ENCODE peak calls at places on chromosomes 6 and 20, in eight cellular contexts. Y is thoracic aorta; Z is OCI-LY7; J is heart right ventricle; V is uterus; K is SJSA1; G is mesenchymal stem cell; D is CD8-positive, alpha-beta memory T cell. B is an unnamed sample.

GRCh38 chr6:29813809-29814208 is 13.8 kb upstream of the HLA-G start:
- DNase-seq in Y (no peak), Z (no peak), J (no peak), V (no peak), K (no peak), G (no peak), D (no peak), B (no peak)

GRCh38 chr20:49666906-49667305 is 46.8 kb downstream of the B4GALT5 start:
- DNase-seq in Y (no peak), Z (no peak), J (no peak), V (no peak), K (no peak), G (no peak), D (no peak), B (no peak)

GRCh38 chr6:155795173-155795796 is 339.6 kb upstream of the NOX3 start:
- DNase-seq in Y (no peak), Z (no peak), J (no peak), V (no peak), K (no peak), G (no peak), D (no peak), B (no peak)

GRCh38 chr20:36541227-36542018 is at the start of gene MYL9:
- DNase-seq in Y (peak), Z (no peak), J (peak), V (peak), K (peak), G (peak), D (no peak), B (no peak)

GRCh38 chr6:10759884-10760329 is 12.3 kb downstream of the TMEM14B start:
- DNase-seq in Y (no peak), Z (no peak), J (no peak), V (peak), K (peak), G (peak), D (no peak), B (no peak)

GRCh38 chr6:169804427-169804826 is 53.0 kb downstream of the ERMARD start:
- DNase-seq in Y (no peak), Z (no peak), J (no peak), V (no peak), K (no peak), G (no peak), D (no peak), B (no peak)

GRCh38 chr6:38193486-38194281 is 374.2 kb downstream of the ZFAND3 start:
- DNase-seq in Y (no peak), Z (no peak), J (no peak), V (no peak), K (no peak), G (no peak), D (no peak), B (no peak)

GRCh38 chr20:46237221-46237620 is 71.1 kb downstream of the CDH22 start:
- DNase-seq in Y (no peak), Z (no peak), J (no peak), V (no peak), K (no peak), G (no peak), D (no peak), B (no peak)

GRCh38 chr6:107567643-107568042 is 77.7 kb downstream of the SOBP start:
- DNase-seq in Y (no peak), Z (no peak), J (no peak), V (no peak), K (no peak), G (no peak), D (no peak), B (no peak)

GRCh38 chr6:164097557-164098398 is 683.3 kb downstream of the QKI start:
- DNase-seq in Y (no peak), Z (no peak), J (no peak), V (peak), K (no peak), G (peak), D (no peak), B (no peak)

GRCh38 chr6:53929340-53930120 is 134.7 kb downstream of the LRRC1 start:
- DNase-seq in Y (no peak), Z (no peak), J (no peak), V (no peak), K (no peak), G (no peak), D (no peak), B (no peak)

GRCh38 chr20:48875914-48876240 is 45.6 kb upstream of the ARFGEF2 start:
- DNase-seq in Y (no peak), Z (peak), J (no peak), V (no peak), K (no peak), G (no peak), D (no peak), B (no peak)

GRCh38 chr6:77650098-77650663 is 2.7 kb upstream of the MEI4 start:
- DNase-seq in Y (no peak), Z (no peak), J (peak), V (no peak), K (no peak), G (peak), D (no peak), B (no peak)

GRCh38 chr6:137904822-137905617 is 38.0 kb downstream of the TNFAIP3 start:
- DNase-seq in Y (peak), Z (peak), J (peak), V (no peak), K (no peak), G (no peak), D (peak), B (no peak)

GRCh38 chr20:18902181-18902725 is 88.7 kb downstream of the SCP2D1 start:
- DNase-seq in Y (no peak), Z (no peak), J (no peak), V (peak), K (no peak), G (no peak), D (no peak), B (no peak)

GRCh38 chr6:155197947-155198346 is 65.9 kb upstream of the CLDN20 start:
- DNase-seq in Y (no peak), Z (no peak), J (no peak), V (no peak), K (no peak), G (no peak), D (no peak), B (no peak)

GRCh38 chr6:30518505-30518850 is 29.2 kb downstream of the HLA-E start:
- DNase-seq in Y (no peak), Z (peak), J (no peak), V (no peak), K (no peak), G (no peak), D (no peak), B (no peak)

GRCh38 chr6:56802570-56802969 is 152.3 kb upstream of the BEND6 start:
- DNase-seq in Y (no peak), Z (no peak), J (no peak), V (no peak), K (peak), G (peak), D (no peak), B (no peak)

GRCh38 chr6:42075159-42075838 is 25.0 kb downstream of the TAF8 start:
- DNase-seq in Y (no peak), Z (peak), J (peak), V (peak), K (peak), G (peak), D (peak), B (peak)

DNA sequence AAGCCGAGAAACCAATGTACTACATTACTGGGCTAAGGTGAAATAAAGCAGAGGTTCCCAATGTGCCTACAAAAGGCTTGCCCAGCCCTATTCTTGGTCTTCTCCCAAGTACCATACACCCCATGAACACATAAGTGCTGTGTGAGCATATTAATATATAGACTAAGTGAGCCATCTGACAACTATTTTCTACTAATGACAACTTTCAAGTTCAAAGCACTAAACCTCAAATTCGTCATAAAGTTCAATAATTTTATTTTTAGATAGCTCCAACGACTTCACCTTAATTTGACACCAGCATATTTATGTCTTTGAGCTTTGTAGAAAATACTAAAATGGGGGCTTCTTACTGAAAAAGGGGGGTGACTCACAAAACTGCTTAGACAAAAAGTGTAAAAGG is 6.7 kb downstream of the DTNBP1 start:
- DNase-seq in Y (no peak), Z (no peak), J (no peak), V (no peak), K (no peak), G (no peak), D (no peak), B (no peak)
- H3K27ac ChIP-seq in Y (no peak), Z (no peak), J (no peak), V (no peak), K (no peak), G (no peak), D (no peak), B (no peak)

DNA sequence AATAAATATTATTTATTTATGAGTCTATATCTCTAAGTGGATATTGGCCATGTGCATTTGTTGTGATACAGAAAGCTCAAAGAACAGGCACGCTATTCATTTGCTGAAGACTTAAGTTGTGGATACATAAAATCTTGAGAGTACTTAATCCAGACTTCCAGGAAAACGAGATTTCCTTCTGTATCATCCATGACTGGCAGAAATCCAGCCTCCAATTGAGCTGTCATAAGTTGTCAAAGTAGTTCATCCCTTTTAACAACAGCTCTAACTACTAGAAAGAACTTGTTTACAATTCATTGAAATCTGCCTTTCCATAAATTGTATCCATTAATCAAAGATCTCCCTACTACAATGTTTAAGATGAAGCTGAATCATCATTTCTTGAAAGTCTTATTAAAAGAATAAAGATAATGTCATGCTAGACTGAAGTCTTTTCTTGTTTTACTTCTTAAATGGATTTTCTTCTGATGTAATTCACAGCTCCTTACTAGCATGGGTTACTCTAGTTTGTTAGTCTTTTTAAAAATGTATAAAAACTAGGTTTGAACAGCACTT is 447.3 kb upstream of the CITED2 start:
- DNase-seq in Y (no peak), Z (no peak), J (no peak), V (no peak), K (no peak), G (peak), D (no peak), B (no peak)
- H3K27ac ChIP-seq in Y (no peak), Z (no peak), J (no peak), V (no peak), K (no peak), G (no peak), D (no peak), B (no peak)

DNA sequence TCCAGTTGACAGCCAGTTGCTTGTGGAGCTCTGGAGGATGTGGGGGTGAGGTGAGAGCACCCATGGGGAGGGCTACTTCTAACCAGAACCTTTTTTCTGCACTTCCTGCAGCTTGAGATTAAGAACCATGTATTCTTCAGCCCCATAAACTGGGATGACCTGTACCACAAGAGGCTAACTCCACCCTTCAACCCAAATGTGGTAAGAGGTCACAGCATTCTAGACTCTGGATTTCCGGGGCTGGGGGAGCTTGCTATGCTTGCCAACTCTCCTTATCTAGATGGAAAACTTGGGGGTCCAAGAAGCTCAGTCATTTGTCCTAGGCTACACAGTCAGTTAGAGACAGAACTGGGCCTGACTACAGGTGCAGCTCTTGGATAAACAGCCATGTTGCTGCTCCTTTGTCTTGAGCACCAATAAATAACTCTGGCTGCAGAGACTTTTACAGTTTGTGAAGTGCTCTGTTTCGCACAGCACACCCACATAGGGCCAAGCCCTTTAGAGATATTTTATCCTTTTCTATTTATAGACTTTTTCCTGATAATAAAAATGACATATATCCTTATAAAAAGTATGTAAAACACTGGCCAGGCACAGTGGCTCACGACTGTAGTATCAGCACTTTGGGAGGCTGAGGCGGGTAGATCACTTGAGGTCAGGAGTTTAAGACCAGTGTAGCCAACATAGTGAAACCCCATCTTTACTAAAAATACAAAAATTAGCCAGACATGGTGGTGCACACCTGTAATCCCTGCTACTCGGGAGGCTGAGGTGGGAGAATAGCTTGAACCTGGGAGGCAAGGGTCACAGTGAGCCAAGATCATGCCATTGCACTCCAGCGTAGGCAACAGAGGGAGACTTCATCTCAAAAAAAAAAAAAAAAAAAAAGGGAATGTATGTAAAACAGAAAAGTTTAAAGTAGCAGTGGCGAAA is 10.6 kb upstream of the IFT52 start:
- DNase-seq in Y (no peak), Z (no peak), J (no peak), V (no peak), K (no peak), G (no peak), D (no peak), B (no peak)
- H3K27ac ChIP-seq in Y (no peak), Z (no peak), J (no peak), V (no peak), K (no peak), G (no peak), D (peak), B (no peak)

DNA sequence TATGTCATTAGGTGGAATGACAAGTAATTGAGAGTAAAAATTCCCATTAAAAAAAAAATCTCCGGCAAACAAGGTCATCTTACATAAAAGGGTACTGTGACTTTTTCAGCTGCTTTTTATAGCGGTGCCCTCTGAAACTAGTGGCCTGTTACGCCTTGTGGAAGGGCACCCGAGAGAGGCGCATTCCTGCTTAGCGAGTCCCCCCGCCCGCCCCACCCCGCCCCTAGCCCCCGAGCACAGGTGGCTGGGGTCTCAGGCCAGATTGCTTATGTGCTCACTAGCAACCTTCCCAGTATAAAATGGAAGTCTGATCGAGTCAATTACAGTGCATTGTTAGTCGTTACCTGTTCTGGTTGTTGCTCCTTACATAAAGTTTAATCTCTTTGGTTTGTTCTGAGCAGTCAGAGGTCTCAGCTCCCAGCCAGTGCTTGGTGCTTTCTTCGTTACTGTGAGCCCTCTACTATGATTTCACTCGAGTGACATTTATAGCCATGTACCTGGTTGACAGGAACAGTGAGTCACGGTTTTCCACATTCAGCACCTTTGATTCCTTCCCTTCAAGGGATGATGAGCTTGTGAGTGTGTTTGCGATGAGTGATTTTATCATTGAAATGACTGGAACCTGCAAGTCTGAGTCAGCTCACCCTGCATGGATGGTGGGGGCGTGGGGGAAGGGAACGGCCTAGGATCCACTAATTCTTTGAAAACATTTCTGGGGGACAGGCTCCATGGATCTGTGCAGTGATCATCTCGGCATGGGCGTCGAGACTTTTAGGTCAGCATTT is 47.6 kb downstream of the ZDHHC14 start:
- DNase-seq in Y (no peak), Z (no peak), J (no peak), V (peak), K (no peak), G (no peak), D (no peak), B (no peak)
- H3K27ac ChIP-seq in Y (no peak), Z (no peak), J (peak), V (peak), K (no peak), G (no peak), D (no peak), B (no peak)

B was measured in caudate nucleus.